ENCODE peak calls at places on chromosomes 16 and 17, in four cellular contexts. One of them, this sample, is unnamed.

GRCh38 chr17:50149425-50150353 is 788 bp downstream of the PPP1R9B start:
- DNase-seq in GM12878: no peak
- DNase-seq in K562: peak
- DNase-seq in HepG2: no peak
- DNase-seq in this sample: peak

GRCh38 chr16:10218490-10219206 is 36.4 kb upstream of the GRIN2A start:
- DNase-seq in K562: no peak
- DNase-seq in GM12878: no peak
- DNase-seq in HepG2: no peak
- DNase-seq in this sample: no peak

GRCh38 chr17:40535924-40536717 is 29.2 kb downstream of the CCR7 start:
- DNase-seq in GM12878: no peak
- DNase-seq in K562: peak
- DNase-seq in HepG2: no peak
- DNase-seq in this sample: no peak

GRCh38 chr16:14179116-14179515 is 108.0 kb downstream of the MRTFB start:
- DNase-seq in K562: no peak
- DNase-seq in HepG2: no peak
- DNase-seq in GM12878: no peak
- DNase-seq in this sample: no peak

GRCh38 chr17:4717791-4718190 is 7.4 kb downstream of the ARRB2 start:
- DNase-seq in GM12878: no peak
- DNase-seq in K562: no peak
- DNase-seq in HepG2: no peak
- DNase-seq in this sample: no peak

GRCh38 chr17:75447951-75448856 is 8.2 kb upstream of the TMEM94 start:
- DNase-seq in GM12878: no peak
- DNase-seq in K562: peak
- DNase-seq in HepG2: peak
- DNase-seq in this sample: no peak

GRCh38 chr16:3642397-3643094 is 11.9 kb upstream of the DNASE1 start:
- DNase-seq in HepG2: no peak
- DNase-seq in K562: peak
- DNase-seq in GM12878: no peak
- DNase-seq in this sample: no peak

GRCh38 chr17:60381958-60382357 is 10.0 kb downstream of the USP32 start:
- DNase-seq in K562: peak
- DNase-seq in GM12878: no peak
- DNase-seq in HepG2: no peak
- DNase-seq in this sample: no peak

GRCh38 chr17:39015546-39015935 is 48.3 kb upstream of the FBXO47 start:
- DNase-seq in GM12878: no peak
- DNase-seq in K562: no peak
- DNase-seq in HepG2: no peak
- DNase-seq in this sample: no peak

GRCh38 chr16:73056383-73056782 is 8.5 kb upstream of the ZFHX3 start:
- DNase-seq in HepG2: no peak
- DNase-seq in K562: no peak
- DNase-seq in GM12878: no peak
- DNase-seq in this sample: no peak
- TF ChIP-seq FOXK2 in HepG2: no peak
- TF ChIP-seq FOXK2 in K562: no peak
- TF ChIP-seq FOXK2 in GM12878: no peak
- TF ChIP-seq FOXK2 in this sample: no peak

DNA sequence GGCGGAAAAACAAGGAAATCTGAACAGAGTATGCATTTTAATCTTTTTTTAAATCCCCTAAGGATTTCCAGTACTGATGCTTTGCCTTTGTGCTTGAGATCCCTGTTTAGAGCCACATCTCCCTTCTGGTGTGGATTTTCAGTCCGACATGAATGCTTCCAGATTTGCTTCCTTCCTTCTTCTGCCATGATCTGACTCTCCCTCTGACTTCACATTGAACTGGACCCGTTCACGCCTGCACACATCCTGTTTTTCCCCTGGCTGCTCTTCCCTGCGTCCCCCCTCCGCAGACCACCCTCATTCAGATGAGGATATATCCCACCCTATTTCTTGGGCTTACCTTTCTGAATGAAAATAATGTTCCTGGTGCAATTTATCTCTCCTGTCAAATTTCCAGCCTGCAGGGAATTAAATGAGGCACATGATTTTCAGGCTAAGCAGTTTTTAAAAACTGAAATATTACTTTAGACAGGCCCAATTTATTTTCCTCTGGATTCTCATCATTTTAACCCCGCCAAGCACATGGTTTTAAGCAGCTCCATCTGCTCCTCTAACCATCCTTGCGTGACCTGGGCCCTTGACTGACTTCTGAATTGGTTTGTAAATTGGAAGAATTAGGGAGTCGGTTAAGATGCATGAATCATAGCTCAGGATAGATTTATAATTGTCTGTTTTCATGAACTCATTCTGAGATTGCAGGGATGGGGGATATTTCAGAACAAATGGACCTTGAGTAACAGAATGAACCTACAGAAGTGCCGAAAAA is 59.2 kb downstream of the BMERB1 start:
- DNase-seq in K562: no peak
- DNase-seq in HepG2: no peak
- DNase-seq in GM12878: no peak
- DNase-seq in this sample: no peak
- TF ChIP-seq FOXK2 in K562: no peak
- TF ChIP-seq FOXK2 in HepG2: no peak
- TF ChIP-seq FOXK2 in GM12878: no peak
- TF ChIP-seq FOXK2 in this sample: no peak

GRCh38 chr16:55256412-55257016 is 67.5 kb upstream of the IRX6 start:
- DNase-seq in K562: no peak
- DNase-seq in GM12878: no peak
- DNase-seq in HepG2: no peak
- DNase-seq in this sample: no peak

GRCh38 chr16:55255890-55256289 is 68.1 kb upstream of the IRX6 start:
- DNase-seq in K562: no peak
- DNase-seq in GM12878: no peak
- DNase-seq in HepG2: no peak
- DNase-seq in this sample: no peak

GRCh38 chr16:55261301-55261700 is 62.7 kb upstream of the IRX6 start:
- DNase-seq in GM12878: no peak
- DNase-seq in HepG2: no peak
- DNase-seq in K562: no peak
- DNase-seq in this sample: no peak

GRCh38 chr16:55253987-55254386 is 70.0 kb upstream of the IRX6 start:
- DNase-seq in K562: no peak
- DNase-seq in HepG2: no peak
- DNase-seq in GM12878: no peak
- DNase-seq in this sample: no peak

DNA sequence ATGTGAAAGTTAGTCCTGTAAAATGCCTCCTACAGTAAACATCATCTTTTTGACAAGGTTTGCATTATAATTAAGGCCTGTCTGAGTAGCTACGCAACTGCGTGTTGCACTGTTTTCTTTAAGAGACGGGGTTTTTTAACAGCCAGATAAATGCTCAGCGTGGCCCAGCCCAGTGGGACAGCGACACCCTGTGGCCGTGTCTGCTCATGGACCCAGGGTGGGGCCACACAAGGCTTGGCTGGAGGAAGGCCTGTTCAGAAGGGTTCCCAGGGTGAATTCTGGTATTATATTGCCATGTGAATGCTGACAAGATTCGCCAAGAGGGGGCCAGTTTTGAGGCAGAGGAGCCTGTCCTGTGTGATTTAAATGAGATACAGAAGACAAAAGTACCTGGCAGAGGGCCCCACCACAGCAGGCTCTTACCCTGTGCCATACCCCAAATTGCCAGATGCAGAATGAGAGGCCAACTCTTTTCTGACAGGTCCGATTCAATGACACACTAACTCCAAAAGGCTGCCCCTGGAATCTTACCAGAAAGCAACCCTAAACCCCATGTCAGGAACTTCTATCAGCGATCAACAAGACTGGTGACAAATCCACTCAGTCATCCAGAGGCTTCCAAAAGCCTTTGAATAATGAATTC is 65.9 kb upstream of the IRX6 start:
- DNase-seq in GM12878: no peak
- DNase-seq in HepG2: peak
- DNase-seq in K562: peak
- DNase-seq in this sample: peak
- TF ChIP-seq FOXK2 in GM12878: no peak
- TF ChIP-seq FOXK2 in HepG2: no peak
- TF ChIP-seq FOXK2 in K562: no peak
- TF ChIP-seq FOXK2 in this sample: no peak

GRCh38 chr17:66451188-66452149 is 149.1 kb downstream of the PRKCA start:
- DNase-seq in HepG2: peak
- DNase-seq in GM12878: no peak
- DNase-seq in K562: peak
- DNase-seq in this sample: peak
- TF ChIP-seq FOXK2 in HepG2: no peak
- TF ChIP-seq FOXK2 in GM12878: no peak
- TF ChIP-seq FOXK2 in K562: no peak
- TF ChIP-seq FOXK2 in this sample: no peak

GRCh38 chr17:17933775-17934174 is 38.4 kb downstream of the TOM1L2 start:
- DNase-seq in GM12878: no peak
- DNase-seq in HepG2: no peak
- DNase-seq in K562: no peak
- DNase-seq in this sample: no peak

GRCh38 chr17:17928422-17929386 is 43.5 kb downstream of the TOM1L2 start:
- DNase-seq in K562: no peak
- DNase-seq in HepG2: no peak
- DNase-seq in GM12878: no peak
- DNase-seq in this sample: no peak

GRCh38 chr17:17930674-17931073 is 41.5 kb downstream of the TOM1L2 start:
- DNase-seq in HepG2: no peak
- DNase-seq in GM12878: no peak
- DNase-seq in K562: no peak
- DNase-seq in this sample: no peak

GRCh38 chr17:17929655-17930380 is 42.4 kb downstream of the TOM1L2 start:
- DNase-seq in K562: no peak
- DNase-seq in HepG2: no peak
- DNase-seq in GM12878: no peak
- DNase-seq in this sample: no peak

DNA sequence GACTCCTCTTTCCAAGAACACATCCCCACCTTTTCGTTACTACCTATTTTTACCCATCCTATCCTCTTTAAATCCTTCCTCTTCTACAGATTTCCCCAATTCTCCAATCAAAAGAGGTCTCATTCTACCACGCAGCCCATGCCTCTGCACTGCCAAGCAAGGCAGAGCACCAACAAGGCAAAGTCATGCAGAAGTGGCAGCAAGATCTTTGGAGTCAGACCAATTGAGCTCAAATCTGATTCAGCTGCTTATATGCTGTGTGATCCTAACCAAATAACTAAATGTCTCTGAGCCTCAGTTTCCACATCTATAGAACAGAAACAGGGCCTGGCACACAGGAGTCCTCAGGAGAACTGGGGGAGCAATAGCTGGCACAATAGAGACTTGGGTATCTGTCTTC is 41.0 kb downstream of the TOM1L2 start:
- DNase-seq in HepG2: no peak
- DNase-seq in K562: no peak
- DNase-seq in GM12878: no peak
- DNase-seq in this sample: no peak
- TF ChIP-seq FOXK2 in HepG2: no peak
- TF ChIP-seq FOXK2 in K562: no peak
- TF ChIP-seq FOXK2 in GM12878: no peak
- TF ChIP-seq FOXK2 in this sample: no peak

GRCh38 chr16:57804111-57804837 is 2.0 kb upstream of the KIFC3 start:
- DNase-seq in HepG2: no peak
- DNase-seq in K562: no peak
- DNase-seq in GM12878: no peak
- DNase-seq in this sample: no peak

GRCh38 chr16:57801856-57802634 is at the start of gene KIFC3:
- DNase-seq in HepG2: peak
- DNase-seq in GM12878: no peak
- DNase-seq in K562: peak
- DNase-seq in this sample: peak

GRCh38 chr16:57801098-57801855 is 1.0 kb downstream of the KIFC3 start:
- DNase-seq in K562: peak
- DNase-seq in GM12878: no peak
- DNase-seq in HepG2: no peak
- DNase-seq in this sample: no peak

GRCh38 chr16:57803413-57803990 is 1.2 kb upstream of the KIFC3 start:
- DNase-seq in GM12878: no peak
- DNase-seq in K562: peak
- DNase-seq in HepG2: no peak
- DNase-seq in this sample: no peak

GRCh38 chr16:57802635-57803412 is 533 bp upstream of the KIFC3 start:
- DNase-seq in K562: peak
- DNase-seq in HepG2: peak
- DNase-seq in GM12878: no peak
- DNase-seq in this sample: no peak
- TF ChIP-seq FOXK2 in K562: peak
- TF ChIP-seq FOXK2 in HepG2: peak
- TF ChIP-seq FOXK2 in GM12878: peak
- TF ChIP-seq FOXK2 in this sample: no peak

This sample was measured in HEK293T.